ENCODE peak calls at places on chromosomes 12 and 14, in four cellular contexts. D is CD8-positive, alpha-beta memory T cell; O is tibial artery; R is esophagus muscularis mucosa. K is an unnamed sample.

GRCh38 chr12:47938093-47938492 is 25.3 kb upstream of the TMEM106C start:
- DNase-seq in D (no peak), O (no peak), R (no peak), K (no peak)

GRCh38 chr12:52584156-52584682 is 10.6 kb upstream of the KRT74 start:
- DNase-seq in D (no peak), O (peak; percentile 38), R (no peak), K (no peak)

GRCh38 chr12:104863549-104863948 is 94.5 kb downstream of the SLC41A2 start:
- DNase-seq in D (no peak), O (no peak), R (no peak), K (no peak)

GRCh38 chr14:101358726-101359125 is 202.6 kb upstream of the DIO3 start:
- DNase-seq in D (no peak), O (no peak), R (peak; percentile 53), K (no peak)

GRCh38 chr12:74890237-74890599 is 319.4 kb downstream of the KCNC2 start:
- DNase-seq in D (no peak), O (no peak), R (no peak), K (no peak)

GRCh38 chr12:14410841-14411569 is 45.5 kb downstream of the ATF7IP start:
- DNase-seq in D (peak; percentile 62), O (no peak), R (no peak), K (no peak)

GRCh38 chr12:65643595-65644386 is 180.5 kb upstream of the HMGA2 start:
- DNase-seq in D (no peak), O (no peak), R (no peak), K (no peak)

GRCh38 chr14:21056520-21057163 is 980 bp upstream of the RNASE8 start:
- DNase-seq in D (no peak), O (no peak), R (no peak), K (no peak)

GRCh38 chr12:96103067-96103650 is 67.8 kb upstream of the LTA4H start:
- DNase-seq in D (no peak), O (no peak), R (no peak), K (no peak)

GRCh38 chr14:65438266-65438933 is 25.9 kb downstream of the FUT8 start:
- DNase-seq in D (no peak), O (no peak), R (no peak), K (no peak)

GRCh38 chr12:89883630-89884364 is 175.2 kb upstream of the ATP2B1 start:
- DNase-seq in D (no peak), O (no peak), R (no peak), K (peak; percentile 67)

GRCh38 chr12:88362439-88362838 is 217.8 kb downstream of the KITLG start:
- DNase-seq in D (no peak), O (no peak), R (no peak), K (no peak)

GRCh38 chr14:63257299-63257698 is 53.1 kb downstream of the RHOJ start:
- DNase-seq in D (no peak), O (no peak), R (no peak), K (no peak)
- H3K4me1 ChIP-seq in D (no peaks in the 10 kb centered on the region), O (no peaks in the 10 kb centered on the region), R (no peaks in the 10 kb centered on the region), K (no peaks in the 10 kb centered on the region)

GRCh38 chr14:50423529-50423928 is 26.8 kb upstream of the CDKL1 start:
- DNase-seq in D (no peak), O (no peak), R (no peak), K (no peak)
- H3K36me3 ChIP-seq in D (peaks cover 4% of the 10 kb centered on the region), O (peaks cover 58% of the 10 kb centered on the region), R (peaks cover 88% of the 10 kb centered on the region), K (peaks cover 24% of the 10 kb centered on the region)

GRCh38 chr14:103558071-103558882 is 4.2 kb downstream of the BAG5 start:
- DNase-seq in D (no peak), O (no peak), R (no peak), K (no peak)

GRCh38 chr14:103562385-103563088 is at the start of the genes BAG5 and COA8:
- DNase-seq in D (peak; percentile 87), O (peak; percentile 91), R (no peak), K (peak; percentile 72)

GRCh38 chr14:103563089-103563620 is 395 bp downstream of the COA8 start:
- DNase-seq in D (no peak), O (no peak), R (no peak), K (peak; percentile 51)

GRCh38 chr14:103562135-103562384 is 397 bp downstream of the BAG5 start:
- DNase-seq in D (no peak), O (peak; percentile 77), R (no peak), K (no peak)

DNA sequence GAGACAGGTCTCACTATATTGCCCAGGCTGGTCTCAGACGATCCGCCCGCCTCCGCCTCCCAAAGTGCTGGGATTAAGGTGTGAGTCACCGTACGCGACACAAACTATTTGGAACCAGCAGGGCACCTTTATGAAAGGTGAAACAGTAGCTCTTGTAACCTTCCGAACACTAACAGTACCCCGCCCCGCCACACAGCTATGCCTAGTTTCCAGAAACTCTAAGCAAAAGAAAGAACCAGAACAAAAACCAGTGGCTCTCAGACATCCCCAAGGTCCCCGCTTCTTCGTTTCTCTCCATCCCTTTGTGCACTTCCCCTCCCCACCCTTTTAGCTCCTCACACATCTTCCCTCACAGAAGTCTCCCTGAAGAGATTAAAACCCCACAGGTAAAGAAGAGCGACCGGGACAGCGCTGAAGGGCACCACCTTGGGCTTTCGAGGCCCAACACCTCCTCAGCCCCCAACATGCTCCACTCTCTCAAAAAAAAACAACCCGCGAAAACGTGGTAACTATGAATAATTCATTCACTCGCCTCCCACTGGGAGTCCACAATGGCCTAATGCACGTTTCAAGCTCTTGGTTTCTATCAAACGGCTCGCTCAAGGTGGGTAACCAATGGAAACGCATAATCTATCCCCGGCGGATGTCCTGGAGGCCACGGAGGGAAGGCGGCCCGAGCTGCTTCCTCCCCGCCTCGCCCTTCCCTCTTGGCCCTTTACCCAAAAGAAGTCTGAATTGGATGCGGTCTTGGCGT is 899 bp downstream of the BAG5 start:
- DNase-seq in D (peak; percentile 30), O (no peak), R (no peak), K (peak; percentile 30)
- H3K4me1 ChIP-seq in D (peaks cover 41% of the 10 kb centered on the region), O (no peaks in the 10 kb centered on the region), R (peaks cover 67% of the 10 kb centered on the region), K (peaks cover 13% of the 10 kb centered on the region)

DNA sequence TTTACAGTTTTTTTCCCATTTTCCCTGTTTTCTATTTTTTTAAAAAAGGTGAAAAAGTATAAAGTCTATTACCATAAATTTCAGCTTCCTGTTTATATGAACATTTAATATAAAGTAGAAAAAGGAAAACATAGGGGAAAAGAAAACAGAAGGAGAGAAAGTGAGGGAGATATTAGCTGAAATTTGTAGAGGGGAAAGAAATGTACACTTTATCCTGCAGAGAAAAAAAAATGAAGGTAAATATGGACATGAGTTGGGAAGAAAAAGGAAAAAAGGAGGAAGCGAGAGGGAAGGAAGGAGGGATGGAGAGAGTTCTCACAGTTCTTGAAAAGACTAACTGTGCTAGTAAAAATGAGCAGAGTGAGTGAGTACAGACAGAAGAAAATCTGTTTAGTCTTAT is 91.6 kb upstream of the BTG1 start:
- DNase-seq in D (no peak), O (no peak), R (no peak), K (no peak)
- H3K36me3 ChIP-seq in D (no peaks in the 10 kb centered on the region), O (no peaks in the 10 kb centered on the region), R (no peaks in the 10 kb centered on the region), K (no peaks in the 10 kb centered on the region)

GRCh38 chr12:68403296-68403695 is 71.1 kb upstream of the MDM1 start:
- DNase-seq in D (no peak), O (no peak), R (no peak), K (no peak)
- H3K4me1 ChIP-seq in D (no peaks in the 10 kb centered on the region), O (no peaks in the 10 kb centered on the region), R (peaks cover 26% of the 10 kb centered on the region), K (peaks cover 3% of the 10 kb centered on the region)

GRCh38 chr12:40253936-40254335 is 29.1 kb downstream of the LRRK2 start:
- DNase-seq in D (no peak), O (no peak), R (no peak), K (no peak)

GRCh38 chr12:40248034-40248433 is 23.2 kb downstream of the LRRK2 start:
- DNase-seq in D (no peak), O (no peak), R (no peak), K (no peak)

GRCh38 chr12:40254455-40255085 is 29.8 kb downstream of the LRRK2 start:
- DNase-seq in D (no peak), O (no peak), R (no peak), K (no peak)

DNA sequence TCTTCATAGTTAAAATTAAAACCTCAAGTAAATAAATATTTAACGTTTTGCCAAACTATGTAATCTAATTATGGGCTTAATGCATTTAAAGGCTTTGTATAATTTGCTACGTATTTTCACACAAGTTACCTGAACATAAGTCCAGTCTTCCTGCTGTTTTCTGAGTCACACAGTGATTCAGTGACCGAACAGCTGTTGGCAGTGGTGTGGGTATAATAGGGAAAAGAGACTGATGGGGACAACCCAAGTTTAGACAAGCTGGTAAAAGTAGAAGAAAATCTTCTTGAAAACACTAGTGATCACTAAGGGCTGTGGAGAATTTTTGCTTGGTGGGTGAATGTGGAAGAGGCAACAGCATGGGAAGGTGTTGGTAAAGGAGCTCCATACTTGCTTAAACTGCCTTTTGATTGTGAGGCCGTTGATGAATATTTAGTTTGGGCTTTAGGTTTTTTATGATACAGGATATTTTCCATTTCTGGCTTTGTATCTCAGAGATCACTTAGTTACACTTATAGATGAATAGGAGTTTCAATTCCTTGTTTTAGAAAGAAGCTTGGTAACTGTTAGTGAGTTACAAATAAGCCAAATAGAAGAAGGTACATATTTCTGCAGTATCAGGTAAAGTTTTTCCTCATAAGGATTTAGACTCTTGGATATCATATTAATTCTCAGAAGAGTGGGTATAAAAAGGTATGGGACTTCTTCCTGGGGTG is 23.9 kb downstream of the LRRK2 start:
- DNase-seq in D (no peak), O (no peak), R (no peak), K (no peak)
- H3K36me3 ChIP-seq in D (no peaks in the 10 kb centered on the region), O (peaks cover 16% of the 10 kb centered on the region), R (peaks cover 45% of the 10 kb centered on the region), K (no peaks in the 10 kb centered on the region)

DNA sequence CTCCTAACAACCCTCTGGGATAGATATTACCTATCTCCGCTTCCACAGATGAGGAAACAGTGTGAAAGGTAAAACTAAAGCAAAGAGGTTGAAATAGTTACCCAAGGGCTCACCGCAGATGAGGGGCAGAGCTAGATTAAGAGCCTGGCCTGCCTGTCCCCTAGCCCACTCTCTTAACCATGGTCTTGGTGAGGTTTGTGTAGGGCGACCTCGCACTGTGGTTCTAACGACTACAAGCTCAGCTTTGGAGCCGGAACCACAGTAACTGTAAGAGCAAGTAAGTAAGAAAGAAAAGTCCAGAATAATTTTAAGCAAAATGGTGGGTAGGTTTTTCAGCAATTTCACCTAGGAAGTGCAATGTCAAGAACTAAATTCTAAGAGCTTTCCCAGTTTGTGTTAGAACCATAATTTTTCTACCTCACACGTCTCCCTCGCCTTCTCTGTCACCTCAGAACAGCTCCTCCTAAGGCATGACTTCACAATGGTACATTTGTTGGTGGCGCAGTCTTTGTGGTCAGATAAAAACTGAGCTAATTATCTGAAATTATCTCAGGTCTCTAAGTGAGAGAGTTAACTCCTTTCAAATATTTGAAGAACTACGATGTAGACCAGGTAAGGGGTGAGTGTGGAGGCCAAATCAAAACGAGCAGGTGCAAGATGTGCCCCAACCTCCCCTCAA is 64.8 kb downstream of the DAD1 start:
- DNase-seq in D (no peak), O (no peak), R (no peak), K (no peak)
- H3K4me1 ChIP-seq in D (peaks cover 95% of the 10 kb centered on the region), O (no peaks in the 10 kb centered on the region), R (no peaks in the 10 kb centered on the region), K (peaks cover 8% of the 10 kb centered on the region)

DNA sequence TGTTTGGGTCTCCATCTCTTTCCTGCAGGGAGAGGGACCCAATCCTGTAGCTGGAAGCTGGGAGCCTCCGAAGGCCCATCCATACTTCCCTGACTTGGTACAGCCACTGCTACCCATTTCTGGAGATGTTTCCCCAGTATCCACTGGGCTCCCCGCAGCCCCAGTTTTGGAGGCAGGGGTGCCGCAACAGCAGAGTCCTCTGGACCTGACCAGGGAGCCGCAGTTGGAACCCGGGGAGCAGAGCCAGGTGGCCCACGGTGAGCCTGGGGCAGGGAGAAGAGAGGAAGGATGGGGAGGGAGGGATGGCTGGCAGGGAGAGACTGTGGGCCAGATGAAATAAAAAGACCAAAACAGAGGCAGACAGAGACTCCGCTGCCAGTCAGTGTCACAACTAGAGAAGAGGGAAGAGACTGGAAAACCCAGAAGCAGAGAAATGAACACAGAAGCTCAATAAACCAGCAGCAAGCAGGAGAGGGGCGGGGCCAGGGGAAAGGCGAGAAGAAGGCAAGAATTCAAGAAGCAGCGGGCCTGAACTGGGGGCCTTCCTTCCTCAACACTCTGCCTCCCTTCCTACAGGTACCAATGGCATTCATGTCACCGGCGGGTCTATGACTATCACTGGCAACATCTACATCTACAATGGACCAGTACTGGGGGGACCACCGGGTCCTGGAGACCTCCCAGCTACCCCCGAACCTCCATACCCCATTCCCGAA is 6.3 kb downstream of the LTBR start:
- DNase-seq in D (no peak), O (no peak), R (peak; percentile 85), K (no peak)
- H3K36me3 ChIP-seq in D (no peaks in the 10 kb centered on the region), O (peaks cover 71% of the 10 kb centered on the region), R (peaks cover 67% of the 10 kb centered on the region), K (no peaks in the 10 kb centered on the region)